ENCODE peak calls at places on chromosomes 16 and 17, in eight cellular contexts. W, T, A, B, Y, U, P and K are unnamed samples.

GRCh38 chr17:77769215-77769614 is 189.3 kb upstream of the TNRC6C start:
- DNase-seq in W (no peak), T (no peak), A (no peak), B (no peak), Y (no peak), U (no peak), P (no peak), K (no peak)

GRCh38 chr17:39754958-39755549 is 17.3 kb downstream of the GRB7 start:
- DNase-seq in W (no peak), T (peak), A (peak), B (no peak), Y (no peak), U (no peak), P (peak), K (no peak)

GRCh38 chr17:30290696-30291570 is 811 bp downstream of the BLMH start:
- DNase-seq in W (peak), T (peak), A (peak), B (peak), Y (peak), U (peak), P (peak), K (no peak)

GRCh38 chr17:29615492-29616299 is 7.0 kb downstream of the CORO6 start:
- DNase-seq in W (peak), T (peak), A (peak), B (peak), Y (peak), U (peak), P (peak), K (peak)

GRCh38 chr17:59845595-59846390 is 47.0 kb downstream of the TUBD1 start:
- DNase-seq in W (no peak), T (peak), A (peak), B (peak), Y (peak), U (no peak), P (peak), K (peak)

GRCh38 chr16:48498761-48499600 is 111.0 kb downstream of the N4BP1 start:
- DNase-seq in W (no peak), T (no peak), A (peak), B (peak), Y (peak), U (no peak), P (peak), K (peak)

GRCh38 chr17:60902399-60902798 is 224.7 kb downstream of the BCAS3 start:
- DNase-seq in W (no peak), T (no peak), A (no peak), B (no peak), Y (no peak), U (no peak), P (no peak), K (no peak)

GRCh38 chr16:88453621-88454314 is 688 bp downstream of the ZFPM1 start:
- DNase-seq in W (no peak), T (peak), A (no peak), B (no peak), Y (peak), U (peak), P (peak), K (no peak)

GRCh38 chr16:466651-467050 is 41.2 kb downstream of the RAB11FIP3 start:
- DNase-seq in W (no peak), T (no peak), A (no peak), B (no peak), Y (no peak), U (no peak), P (no peak), K (no peak)

GRCh38 chr16:77789646-77790370 is 1.4 kb downstream of the VAT1L start:
- DNase-seq in W (no peak), T (no peak), A (no peak), B (no peak), Y (no peak), U (no peak), P (no peak), K (no peak)

GRCh38 chr17:31072186-31072585 is 22.6 kb upstream of the NF1 start:
- DNase-seq in W (no peak), T (no peak), A (no peak), B (no peak), Y (no peak), U (peak), P (no peak), K (no peak)

GRCh38 chr16:79372504-79373184 is 227.9 kb downstream of the MAF start:
- DNase-seq in W (no peak), T (no peak), A (no peak), B (no peak), Y (no peak), U (no peak), P (no peak), K (no peak)

GRCh38 chr17:63775420-63775819 is 1.4 kb downstream of the DDX42 start:
- DNase-seq in W (no peak), T (no peak), A (no peak), B (no peak), Y (no peak), U (no peak), P (no peak), K (no peak)

GRCh38 chr16:88790312-88791150 is 5.5 kb upstream of the PIEZO1 start:
- DNase-seq in W (peak), T (peak), A (peak), B (no peak), Y (no peak), U (no peak), P (no peak), K (no peak)

GRCh38 chr16:48592839-48593429 is 17.0 kb downstream of the N4BP1 start:
- DNase-seq in W (no peak), T (no peak), A (no peak), B (no peak), Y (no peak), U (no peak), P (no peak), K (no peak)

GRCh38 chr17:13024033-13024432 is 6.2 kb upstream of the ELAC2 start:
- DNase-seq in W (no peak), T (no peak), A (no peak), B (no peak), Y (no peak), U (no peak), P (no peak), K (no peak)

GRCh38 chr17:29567362-29568330 is 809 bp upstream of the ABHD15 start:
- DNase-seq in W (peak), T (peak), A (peak), B (peak), Y (peak), U (peak), P (peak), K (peak)

GRCh38 chr16:31129568-31130335 is 5.8 kb downstream of the PRSS8 start:
- DNase-seq in W (no peak), T (no peak), A (no peak), B (peak), Y (peak), U (no peak), P (peak), K (peak)

GRCh38 chr17:37717627-37718382 is 27.1 kb downstream of the HNF1B start:
- DNase-seq in W (peak), T (peak), A (no peak), B (no peak), Y (no peak), U (no peak), P (no peak), K (peak)

GRCh38 chr16:21283521-21284289 is 5.6 kb upstream of the CRYM start:
- DNase-seq in W (no peak), T (no peak), A (peak), B (no peak), Y (no peak), U (peak), P (no peak), K (no peak)

GRCh38 chr16:74760007-74760767 is 14.4 kb downstream of the FA2H start:
- DNase-seq in W (no peak), T (peak), A (no peak), B (no peak), Y (no peak), U (no peak), P (no peak), K (no peak)

GRCh38 chr16:81542609-81543570 is 98.3 kb downstream of the CMIP start:
- DNase-seq in W (no peak), T (no peak), A (no peak), B (no peak), Y (no peak), U (no peak), P (peak), K (no peak)

GRCh38 chr17:21452377-21453143 is 76.4 kb downstream of the KCNJ12 start:
- DNase-seq in W (peak), T (no peak), A (peak), B (peak), Y (peak), U (peak), P (peak), K (peak)

GRCh38 chr17:42502926-42503325 is 33.1 kb upstream of the NAGLU start:
- DNase-seq in W (no peak), T (no peak), A (no peak), B (no peak), Y (no peak), U (no peak), P (no peak), K (no peak)

GRCh38 chr17:15900871-15901270 is 44.1 kb upstream of the ADORA2B start:
- DNase-seq in W (no peak), T (peak), A (no peak), B (no peak), Y (no peak), U (no peak), P (no peak), K (no peak)

GRCh38 chr16:16133943-16134604 is 89.2 kb downstream of the ABCC6 start:
- DNase-seq in W (no peak), T (no peak), A (no peak), B (no peak), Y (no peak), U (no peak), P (no peak), K (no peak)

GRCh38 chr17:77882481-77883212 is 75.9 kb upstream of the TNRC6C start:
- DNase-seq in W (peak), T (peak), A (no peak), B (peak), Y (peak), U (no peak), P (peak), K (no peak)

GRCh38 chr17:43599835-43600234 is 53.7 kb upstream of the ETV4 start:
- DNase-seq in W (no peak), T (no peak), A (no peak), B (peak), Y (no peak), U (no peak), P (peak), K (peak)

GRCh38 chr16:75351183-75351582 is 82.1 kb downstream of the CFDP1 start:
- DNase-seq in W (no peak), T (no peak), A (no peak), B (no peak), Y (no peak), U (no peak), P (no peak), K (no peak)

DNA sequence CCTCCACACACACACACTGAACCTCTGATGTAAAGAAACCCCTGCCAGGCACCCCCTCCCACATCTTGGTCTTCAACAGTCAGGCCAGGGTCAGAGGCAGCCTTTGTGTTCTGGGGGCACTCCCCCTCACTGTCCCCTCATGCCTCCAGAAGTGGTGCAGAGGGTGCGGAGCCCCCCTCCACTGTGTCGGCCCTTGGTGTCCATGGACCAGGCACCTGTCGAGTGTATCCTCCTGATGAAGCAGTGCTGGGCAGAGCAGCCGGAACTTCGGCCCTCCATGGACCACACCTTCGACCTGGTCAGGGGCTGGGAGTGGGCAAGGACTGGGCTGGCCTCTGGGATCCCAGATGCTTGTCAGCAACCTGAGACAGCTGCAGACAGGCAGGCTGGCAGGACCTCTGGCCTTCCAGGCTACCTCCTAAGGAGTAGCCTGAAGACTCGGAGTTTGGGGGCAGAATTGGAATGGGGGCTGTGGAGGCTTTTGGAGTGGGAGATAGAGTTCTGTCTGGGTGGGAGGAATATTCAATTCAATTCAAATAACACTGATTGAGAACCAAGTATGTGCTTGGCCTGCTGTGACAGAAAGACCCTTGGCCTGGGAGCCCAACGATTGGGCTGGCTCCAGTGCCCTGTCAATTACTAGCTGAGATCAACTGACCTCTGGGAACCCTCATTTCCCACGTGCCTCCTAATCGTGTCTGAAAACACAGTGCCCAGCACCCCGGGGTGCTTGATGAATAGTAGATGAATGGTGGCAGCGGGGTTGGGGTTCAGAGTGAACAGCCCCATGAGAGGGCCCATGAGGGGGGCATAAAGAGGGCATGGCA is 11.5 kb downstream of the GUCY2D start:
- DNase-seq in W (no peak), T (no peak), A (no peak), B (no peak), Y (no peak), U (no peak), P (no peak), K (no peak)
- H3K4me3 ChIP-seq in W (no peak), T (no peak), A (no peak), B (no peak), Y (no peak), U (no peak), P (no peak), K (no peak)

DNA sequence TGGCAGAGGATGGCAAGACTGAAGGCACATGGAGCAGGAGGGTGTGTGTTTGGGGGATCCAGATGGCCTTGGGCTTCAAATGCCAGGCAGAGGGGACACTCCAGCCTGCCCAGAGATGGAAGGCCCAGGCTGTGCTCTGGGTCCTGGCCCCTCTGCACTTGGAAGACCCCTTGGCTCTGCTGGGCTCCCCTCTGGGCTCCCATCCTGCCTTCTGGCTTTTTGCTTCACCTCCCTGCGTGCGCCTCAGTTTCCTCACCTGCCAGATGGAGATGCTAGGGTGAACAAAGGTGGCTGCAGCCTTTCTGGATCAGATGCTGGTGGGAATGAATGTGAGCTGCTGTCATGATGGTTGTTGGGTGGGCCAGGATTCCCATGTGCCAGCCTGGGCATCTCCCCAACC is 3.0 kb downstream of the SNN start:
- DNase-seq in W (no peak), T (no peak), A (no peak), B (no peak), Y (no peak), U (no peak), P (no peak), K (no peak)
- H3K4me3 ChIP-seq in W (no peak), T (no peak), A (no peak), B (no peak), Y (no peak), U (no peak), P (no peak), K (no peak)

GRCh38 chr17:47209499-47209898 is 351 bp downstream of the MYL4 start:
- DNase-seq in W (no peak), T (no peak), A (no peak), B (no peak), Y (no peak), U (no peak), P (no peak), K (no peak)
- H3K4me3 ChIP-seq in W (no peak), T (no peak), A (no peak), B (no peak), Y (no peak), U (peak), P (no peak), K (no peak)

DNA sequence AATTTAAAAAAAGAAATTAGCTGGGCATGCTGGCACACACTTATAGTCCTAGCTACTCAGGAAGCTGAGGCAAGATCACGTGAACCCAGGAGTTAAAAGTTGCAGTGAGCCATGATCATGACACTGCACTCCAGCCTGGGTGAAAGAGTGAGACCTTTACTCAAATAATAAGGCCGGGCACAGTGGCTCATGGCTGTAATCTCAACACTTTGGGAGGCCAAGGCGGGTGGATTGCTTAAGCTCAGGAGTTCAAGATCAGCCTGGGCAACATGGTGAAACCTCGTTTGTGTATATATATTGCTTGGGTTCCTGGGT is 11.5 kb upstream of the RIPOR1 start:
- DNase-seq in W (no peak), T (no peak), A (no peak), B (no peak), Y (no peak), U (no peak), P (no peak), K (no peak)
- H3K4me3 ChIP-seq in W (no peak), T (no peak), A (no peak), B (no peak), Y (no peak), U (no peak), P (no peak), K (no peak)

DNA sequence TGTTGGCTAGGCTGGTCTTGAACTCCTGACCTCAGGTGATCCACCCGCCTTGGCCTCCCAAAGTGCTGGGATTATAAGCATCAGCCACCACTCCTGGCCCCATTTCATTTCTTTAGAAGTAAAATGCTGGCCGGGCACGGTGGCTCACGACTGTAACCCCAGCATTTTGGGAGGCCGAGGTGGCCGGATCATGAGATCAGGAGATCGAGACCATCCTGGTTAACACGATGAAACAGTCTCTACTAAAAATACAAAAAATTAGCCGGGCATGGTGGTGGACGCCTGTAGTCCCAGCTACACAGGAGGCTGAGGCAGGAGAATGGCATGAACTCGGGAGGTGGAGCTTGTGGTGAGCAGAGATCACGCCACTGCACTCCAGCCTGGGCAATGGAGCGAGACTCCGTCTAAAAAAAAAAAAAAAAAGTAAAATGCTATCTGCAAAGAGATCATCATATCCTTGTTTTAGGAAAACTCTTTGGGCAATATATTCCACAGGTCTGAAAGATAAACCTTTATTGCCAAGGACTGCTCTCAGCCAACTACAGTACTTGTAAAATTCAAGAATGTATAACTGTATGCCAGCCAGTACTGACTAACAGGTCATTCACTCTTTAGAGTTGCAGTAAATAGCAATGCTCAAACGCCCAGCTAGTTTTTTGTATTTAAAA is 3.8 kb downstream of the GJC1 start:
- DNase-seq in W (no peak), T (no peak), A (no peak), B (no peak), Y (no peak), U (no peak), P (no peak), K (no peak)
- H3K4me3 ChIP-seq in W (no peak), T (no peak), A (no peak), B (peak), Y (no peak), U (no peak), P (no peak), K (no peak)

GRCh38 chr17:17751489-17751995 is 70.3 kb downstream of the RAI1 start:
- DNase-seq in W (no peak), T (peak), A (no peak), B (no peak), Y (no peak), U (no peak), P (no peak), K (no peak)
- H3K4me3 ChIP-seq in W (peak), T (peak), A (peak), B (peak), Y (no peak), U (no peak), P (no peak), K (no peak)

DNA sequence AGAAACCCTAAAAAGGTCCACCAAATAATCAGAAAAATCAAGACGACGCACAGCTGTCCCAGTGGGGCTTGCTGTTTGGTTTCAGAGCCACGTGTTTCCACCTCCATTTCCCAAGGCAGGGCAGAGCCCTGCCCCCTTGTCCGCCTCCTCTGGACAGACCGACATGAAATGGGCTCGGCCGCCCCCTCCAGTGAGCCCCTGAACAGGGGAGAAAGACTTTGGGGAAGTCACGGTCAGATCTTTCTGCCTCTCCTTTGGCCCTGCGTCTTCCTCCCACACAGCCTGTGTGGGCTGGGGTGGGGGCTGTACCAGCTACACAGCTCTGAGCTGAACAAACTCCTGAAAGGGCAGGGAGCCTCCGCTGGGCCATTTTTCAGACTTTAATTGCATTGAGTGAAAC is 230.8 kb downstream of the ENGASE start:
- DNase-seq in W (no peak), T (no peak), A (no peak), B (no peak), Y (no peak), U (no peak), P (no peak), K (no peak)
- H3K4me3 ChIP-seq in W (no peak), T (no peak), A (no peak), B (no peak), Y (no peak), U (no peak), P (no peak), K (no peak)

GRCh38 chr16:27326251-27326650 is 12.5 kb downstream of the IL4R start:
- DNase-seq in W (no peak), T (no peak), A (no peak), B (no peak), Y (no peak), U (no peak), P (no peak), K (no peak)

GRCh38 chr16:27326738-27327585 is 13.2 kb downstream of the IL4R start:
- DNase-seq in W (peak), T (peak), A (peak), B (peak), Y (peak), U (peak), P (peak), K (peak)

GRCh38 chr16:27325736-27326135 is 12.0 kb downstream of the IL4R start:
- DNase-seq in W (no peak), T (no peak), A (peak), B (no peak), Y (no peak), U (no peak), P (no peak), K (no peak)

GRCh38 chr16:27328937-27329336 is 15.2 kb downstream of the IL4R start:
- DNase-seq in W (no peak), T (no peak), A (peak), B (no peak), Y (no peak), U (no peak), P (no peak), K (no peak)

GRCh38 chr16:27327586-27327915 is 13.8 kb downstream of the IL4R start:
- DNase-seq in W (no peak), T (no peak), A (no peak), B (no peak), Y (no peak), U (no peak), P (no peak), K (no peak)
- H3K4me3 ChIP-seq in W (no peak), T (no peak), A (no peak), B (no peak), Y (no peak), U (no peak), P (no peak), K (no peak)

GRCh38 chr16:29809850-29810698 is 1.9 kb upstream of the PRRT2 start:
- DNase-seq in W (peak), T (no peak), A (no peak), B (no peak), Y (no peak), U (no peak), P (peak), K (no peak)
- H3K4me3 ChIP-seq in W (peak), T (no peak), A (peak), B (no peak), Y (no peak), U (no peak), P (no peak), K (no peak)